ENCODE peak calls at places on chromosome 14, in six cellular contexts. W, N, O, K, B and S are unnamed samples.

GRCh38 chr14:53295985-53296582 is 143.0 kb upstream of the DDHD1 start:
- DNase-seq in B (peak), W (no peak), K (no peak), N (no peak), O (no peak), S (peak)

GRCh38 chr14:68652433-68652690 is 140.5 kb downstream of the ZFP36L1 start:
- DNase-seq in W (no peak), N (no peak), B (no peak), K (no peak), O (no peak), S (no peak)

GRCh38 chr14:72736791-72737559 is 156.9 kb downstream of the DPF3 start:
- DNase-seq in N (no peak), O (no peak), B (no peak), W (no peak), K (no peak), S (no peak)

GRCh38 chr14:37399517-37399916 is 195.5 kb downstream of the FOXA1 start:
- DNase-seq in N (no peak), W (no peak), B (no peak), K (no peak), O (no peak), S (no peak)

GRCh38 chr14:70821916-70822705 is 12.8 kb upstream of the MAP3K9 start:
- DNase-seq in B (peak), O (no peak), K (no peak), N (peak), W (peak), S (no peak)

GRCh38 chr14:90305176-90305601 is 26.6 kb downstream of the NRDE2 start:
- DNase-seq in W (no peak), K (no peak), O (no peak), B (peak), N (peak), S (no peak)

GRCh38 chr14:74572829-74573360 is 39.1 kb downstream of the LTBP2 start:
- DNase-seq in N (no peak), O (no peak), W (no peak), B (peak), K (no peak), S (peak)

GRCh38 chr14:105309371-105309770 is 5.2 kb upstream of the PACS2 start:
- DNase-seq in N (no peak), B (no peak), O (no peak), K (no peak), W (no peak), S (no peak)

GRCh38 chr14:49250109-49250508 is 336.1 kb downstream of the RPS29 start:
- DNase-seq in B (peak), W (no peak), K (peak), O (no peak), N (no peak), S (no peak)

GRCh38 chr14:91872011-91872476 is 4.7 kb upstream of the TC2N start:
- DNase-seq in W (no peak), B (no peak), K (no peak), N (no peak), O (no peak), S (no peak)

GRCh38 chr14:94047581-94047980 is 21.4 kb downstream of the OTUB2 start:
- DNase-seq in N (no peak), O (no peak), W (no peak), B (no peak), K (no peak), S (no peak)

GRCh38 chr14:101074124-101075024 is 170.9 kb upstream of the RTL1 start:
- DNase-seq in B (peak), N (no peak), O (no peak), W (no peak), K (no peak), S (no peak)

GRCh38 chr14:33352821-33353220 is 414.1 kb downstream of the NPAS3 start:
- DNase-seq in B (peak), W (no peak), O (no peak), K (no peak), N (no peak), S (no peak)

GRCh38 chr14:19993438-19993837 is 8.5 kb upstream of the OR4Q2 start:
- DNase-seq in B (no peak), N (no peak), O (no peak), W (no peak), K (no peak), S (no peak)